ENCODE peak calls at places on chromosomes 3 and 15, in four cellular contexts. One of them, this sample, is unnamed.
A peak's percentile ranks its signal among the peaks of the same experiment; 100 is the strongest.

GRCh38 chr3:127739347-127740135 is 66.8 kb downstream of the ABTB1 start:
- DNase-seq in astrocyte: peak; percentile 81
- DNase-seq in MM.1S: no peak
- DNase-seq in PC-3: no peak
- DNase-seq in this sample: no peak

GRCh38 chr3:16240229-16241023 is 24.3 kb downstream of the DPH3 start:
- DNase-seq in astrocyte: peak; percentile 46
- DNase-seq in MM.1S: no peak
- DNase-seq in PC-3: peak; percentile 88
- DNase-seq in this sample: no peak

GRCh38 chr15:40313531-40314398 is 6.0 kb upstream of the PLCB2 start:
- DNase-seq in astrocyte: no peak
- DNase-seq in MM.1S: no peak
- DNase-seq in PC-3: peak; percentile 74
- DNase-seq in this sample: peak; percentile 87

GRCh38 chr3:178989821-178990220 is 81.8 kb downstream of the ZMAT3 start:
- DNase-seq in astrocyte: no peak
- DNase-seq in MM.1S: no peak
- DNase-seq in PC-3: no peak
- DNase-seq in this sample: no peak

GRCh38 chr3:47421741-47422649 is 41.2 kb downstream of the PTPN23 start:
- DNase-seq in astrocyte: peak; percentile 6
- DNase-seq in MM.1S: no peak
- DNase-seq in PC-3: peak; percentile 34
- DNase-seq in this sample: peak; percentile 63

GRCh38 chr3:84165278-84165677 is 793.5 kb upstream of the CADM2 start:
- DNase-seq in astrocyte: no peak
- DNase-seq in MM.1S: no peak
- DNase-seq in PC-3: peak; percentile 64
- DNase-seq in this sample: no peak

GRCh38 chr3:139534992-139535879 is 4.3 kb downstream of the RBP1 start:
- DNase-seq in astrocyte: peak; percentile 92
- DNase-seq in MM.1S: no peak
- DNase-seq in PC-3: peak; percentile 16
- DNase-seq in this sample: peak; percentile 30

GRCh38 chr3:71671176-71671845 is 53.9 kb downstream of the EIF4E3 start:
- DNase-seq in astrocyte: no peak
- DNase-seq in MM.1S: no peak
- DNase-seq in PC-3: no peak
- DNase-seq in this sample: no peak

GRCh38 chr15:80474751-80475295 is 70.6 kb downstream of the ARNT2 start:
- DNase-seq in astrocyte: peak; percentile 96
- DNase-seq in MM.1S: no peak
- DNase-seq in PC-3: no peak
- DNase-seq in this sample: no peak

GRCh38 chr3:89180334-89180733 is 72.9 kb downstream of the EPHA3 start:
- DNase-seq in astrocyte: peak; percentile 12
- DNase-seq in MM.1S: no peak
- DNase-seq in PC-3: peak; percentile 8
- DNase-seq in this sample: no peak

GRCh38 chr3:15633159-15633558 is 31.6 kb downstream of the BTD start:
- DNase-seq in astrocyte: no peak
- DNase-seq in MM.1S: no peak
- DNase-seq in PC-3: peak; percentile 26
- DNase-seq in this sample: no peak

GRCh38 chr3:46851364-46852328 is 11.6 kb downstream of the MYL3 start:
- DNase-seq in astrocyte: no peak
- DNase-seq in MM.1S: no peak
- DNase-seq in PC-3: no peak
- DNase-seq in this sample: no peak

GRCh38 chr15:31102374-31103342 is 1.1 kb upstream of the TRPM1 start:
- DNase-seq in astrocyte: no peak
- DNase-seq in MM.1S: no peak
- DNase-seq in PC-3: no peak
- DNase-seq in this sample: no peak

GRCh38 chr15:24899367-24899766 is 55.4 kb upstream of the SNRPN start:
- DNase-seq in astrocyte: no peak
- DNase-seq in MM.1S: no peak
- DNase-seq in PC-3: no peak
- DNase-seq in this sample: no peak
- TF ChIP-seq CTCF in astrocyte: no peak
- TF ChIP-seq CTCF in MM.1S: no peak
- TF ChIP-seq CTCF in PC-3: no peak
- TF ChIP-seq CTCF in this sample: no peak

DNA sequence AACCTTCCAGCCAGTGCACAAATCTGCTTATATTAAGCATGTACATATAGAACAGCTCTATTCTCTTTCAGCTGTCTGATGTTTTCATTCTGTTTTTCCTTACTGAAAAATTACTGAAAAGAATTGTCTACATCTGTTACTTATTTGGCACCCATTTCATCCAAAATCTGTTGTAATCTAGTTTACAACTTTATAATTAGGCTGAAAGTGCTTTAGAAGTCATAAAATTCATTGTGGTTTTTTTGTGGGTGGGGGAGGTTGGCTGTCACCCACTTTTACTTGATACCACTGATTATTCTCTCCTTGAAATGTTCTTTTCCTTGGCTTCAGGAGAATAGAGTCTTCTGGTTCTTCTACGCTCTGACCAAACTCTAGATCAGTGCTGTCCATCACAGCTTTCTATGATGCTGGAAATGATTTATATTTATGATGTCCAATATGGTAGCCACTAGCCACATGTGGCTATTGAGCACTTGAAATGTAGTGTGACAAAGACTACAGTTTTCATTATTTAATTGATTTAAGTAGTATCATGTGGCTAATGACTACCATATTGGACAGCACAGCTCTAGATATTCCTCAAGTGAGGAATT is 2.7 kb downstream of the LNP1 start:
- DNase-seq in astrocyte: no peak
- DNase-seq in MM.1S: no peak
- DNase-seq in PC-3: no peak
- DNase-seq in this sample: no peak
- H3K4me3 ChIP-seq in astrocyte: no peak overlapping the region
- H3K4me3 ChIP-seq in MM.1S: no peak overlapping the region
- H3K4me3 ChIP-seq in PC-3: peak overlapping the region; percentile 94
- H3K4me3 ChIP-seq in this sample: no peak overlapping the region

GRCh38 chr15:41941644-41942415 is 30.5 kb downstream of the EHD4 start:
- DNase-seq in astrocyte: no peak
- DNase-seq in MM.1S: no peak
- DNase-seq in PC-3: no peak
- DNase-seq in this sample: no peak

GRCh38 chr15:41944313-41944940 is 27.9 kb downstream of the EHD4 start:
- DNase-seq in astrocyte: peak; percentile 92
- DNase-seq in MM.1S: no peak
- DNase-seq in PC-3: peak; percentile 97
- DNase-seq in this sample: no peak

GRCh38 chr15:41942886-41943285 is 29.5 kb downstream of the EHD4 start:
- DNase-seq in astrocyte: no peak
- DNase-seq in MM.1S: no peak
- DNase-seq in PC-3: no peak
- DNase-seq in this sample: no peak

GRCh38 chr15:41945221-41945620 is 27.1 kb downstream of the EHD4 start:
- DNase-seq in astrocyte: no peak
- DNase-seq in MM.1S: no peak
- DNase-seq in PC-3: no peak
- DNase-seq in this sample: no peak

GRCh38 chr15:41943543-41944312 is 28.6 kb downstream of the EHD4 start:
- DNase-seq in astrocyte: no peak
- DNase-seq in MM.1S: no peak
- DNase-seq in PC-3: no peak
- DNase-seq in this sample: no peak
- H3K9ac ChIP-seq in astrocyte: peak overlapping the region; percentile 68
- H3K9ac ChIP-seq in MM.1S: no peak overlapping the region
- H3K9ac ChIP-seq in PC-3: peak overlapping the region; percentile 34
- H3K9ac ChIP-seq in this sample: no peak overlapping the region

GRCh38 chr3:67624078-67624477 is 30.3 kb downstream of the SUCLG2 start:
- DNase-seq in astrocyte: no peak
- DNase-seq in MM.1S: no peak
- DNase-seq in PC-3: no peak
- DNase-seq in this sample: no peak
- TF ChIP-seq CTCF in astrocyte: no peak
- TF ChIP-seq CTCF in MM.1S: no peak
- TF ChIP-seq CTCF in PC-3: no peak
- TF ChIP-seq CTCF in this sample: no peak

GRCh38 chr15:66748320-66748779 is 46.3 kb downstream of the SMAD6 start:
- DNase-seq in astrocyte: peak; percentile 78
- DNase-seq in MM.1S: no peak
- DNase-seq in PC-3: peak; percentile 80
- DNase-seq in this sample: no peak
- H3K4me3 ChIP-seq in astrocyte: peak overlapping the region; percentile 33
- H3K4me3 ChIP-seq in MM.1S: no peak overlapping the region
- H3K4me3 ChIP-seq in PC-3: peak overlapping the region; percentile 27
- H3K4me3 ChIP-seq in this sample: no peak overlapping the region

GRCh38 chr15:41773332-41773728 is 954 bp upstream of the MAPKBP1 start:
- DNase-seq in astrocyte: no peak
- DNase-seq in MM.1S: no peak
- DNase-seq in PC-3: no peak
- DNase-seq in this sample: no peak

GRCh38 chr15:41774062-41774872 is at the start of gene MAPKBP1:
- DNase-seq in astrocyte: peak; percentile 95
- DNase-seq in MM.1S: peak; percentile 98
- DNase-seq in PC-3: peak; percentile 98
- DNase-seq in this sample: peak; percentile 99

GRCh38 chr15:41773729-41774061 is 589 bp upstream of the MAPKBP1 start:
- DNase-seq in astrocyte: no peak
- DNase-seq in MM.1S: no peak
- DNase-seq in PC-3: no peak
- DNase-seq in this sample: no peak

GRCh38 chr15:41774873-41775417 is 661 bp downstream of the MAPKBP1 start:
- DNase-seq in astrocyte: no peak
- DNase-seq in MM.1S: no peak
- DNase-seq in PC-3: no peak
- DNase-seq in this sample: peak; percentile 20

GRCh38 chr15:41772720-41773331 is 1.5 kb upstream of the MAPKBP1 start:
- DNase-seq in astrocyte: peak; percentile 49
- DNase-seq in MM.1S: peak; percentile 87
- DNase-seq in PC-3: peak; percentile 84
- DNase-seq in this sample: peak; percentile 48
- H3K9ac ChIP-seq in astrocyte: no peak overlapping the region
- H3K9ac ChIP-seq in MM.1S: no peak overlapping the region
- H3K9ac ChIP-seq in PC-3: no peak overlapping the region
- H3K9ac ChIP-seq in this sample: no peak overlapping the region

GRCh38 chr3:67384790-67385397 is 269.5 kb downstream of the SUCLG2 start:
- DNase-seq in astrocyte: peak; percentile 23
- DNase-seq in MM.1S: no peak
- DNase-seq in PC-3: peak; percentile 52
- DNase-seq in this sample: peak; percentile 30

GRCh38 chr3:67382551-67382950 is 271.9 kb downstream of the SUCLG2 start:
- DNase-seq in astrocyte: no peak
- DNase-seq in MM.1S: no peak
- DNase-seq in PC-3: no peak
- DNase-seq in this sample: no peak

GRCh38 chr3:67380118-67380517 is 274.3 kb downstream of the SUCLG2 start:
- DNase-seq in astrocyte: no peak
- DNase-seq in MM.1S: no peak
- DNase-seq in PC-3: no peak
- DNase-seq in this sample: no peak

GRCh38 chr3:67383379-67383778 is 271.0 kb downstream of the SUCLG2 start:
- DNase-seq in astrocyte: no peak
- DNase-seq in MM.1S: no peak
- DNase-seq in PC-3: no peak
- DNase-seq in this sample: no peak

DNA sequence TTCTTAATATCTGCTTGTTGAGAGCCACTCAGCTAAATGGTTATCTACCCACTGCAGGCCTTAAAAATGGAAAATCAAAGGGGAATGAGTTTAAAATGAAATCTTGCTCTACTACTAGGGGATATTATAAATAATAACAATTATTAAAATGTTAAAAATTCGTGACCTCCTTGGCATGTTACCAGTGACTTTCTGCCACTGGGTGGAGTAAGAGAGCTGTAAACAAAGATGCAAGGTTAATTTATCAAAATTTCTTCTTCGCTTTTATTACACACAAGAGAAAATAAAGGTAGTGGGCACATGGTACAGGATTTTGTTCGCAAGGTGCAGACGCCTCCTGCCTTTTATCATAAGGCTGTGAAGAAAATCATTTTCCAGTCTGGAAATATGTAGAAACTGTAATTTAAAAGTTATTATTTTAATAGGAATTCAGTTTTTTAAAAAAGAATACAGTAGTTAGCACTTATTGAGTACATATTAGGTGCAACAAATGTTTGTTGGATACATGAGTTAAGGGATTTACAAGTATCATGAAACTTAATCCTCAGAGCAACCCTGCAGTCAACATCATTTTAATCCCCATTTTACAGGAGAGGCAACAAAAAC is 272.6 kb downstream of the SUCLG2 start:
- DNase-seq in astrocyte: no peak
- DNase-seq in MM.1S: no peak
- DNase-seq in PC-3: peak; percentile 33
- DNase-seq in this sample: no peak
- TF ChIP-seq CTCF in astrocyte: peak; percentile 83
- TF ChIP-seq CTCF in MM.1S: peak; percentile 61
- TF ChIP-seq CTCF in PC-3: peak; percentile 56
- TF ChIP-seq CTCF in this sample: peak; percentile 61

This sample was measured in colonic mucosa.